ENCODE peak calls at places on chromosomes 2 and 18, in four cellular contexts. V is HT-29; H is stimulated activated CD8-positive, alpha-beta memory T cell treated with anti-CD3 and anti-CD28 coated beads, Interleukin-4, amount 100 ng/mL, for 48 hours; Z is NCI-H1417. M is an unnamed sample.

GRCh38 chr18:37483984-37484892 is 81.4 kb downstream of the CELF4 start:
- DNase-seq in V (no peak), H (no peak), Z (peak; percentile 88), M (no peak)

GRCh38 chr2:37776487-37776886 is 105.0 kb upstream of the CDC42EP3 start:
- DNase-seq in V (no peak), H (no peak), Z (no peak), M (no peak)

GRCh38 chr2:208406474-208407451 is at the start of gene PTH2R:
- DNase-seq in V (no peak), H (no peak), Z (peak; percentile 95), M (no peak)

GRCh38 chr18:61127714-61128485 is 205.3 kb upstream of the CDH20 start:
- DNase-seq in V (no peak), H (no peak), Z (peak; percentile 99), M (no peak)

GRCh38 chr2:241612156-241613017 is 24.6 kb downstream of the THAP4 start:
- DNase-seq in V (no peak), H (no peak), Z (peak; percentile 45), M (no peak)

GRCh38 chr2:32425719-32426141 is 68.9 kb downstream of the BIRC6 start:
- DNase-seq in V (no peak), H (no peak), Z (no peak), M (no peak)

GRCh38 chr18:63648241-63648640 is 4.2 kb upstream of the SERPINB4 start:
- DNase-seq in V (no peak), H (no peak), Z (no peak), M (no peak)

GRCh38 chr2:147739531-147739930 is 105.3 kb upstream of the ACVR2A start:
- DNase-seq in V (no peak), H (no peak), Z (no peak), M (no peak)

GRCh38 chr2:70887550-70888229 is 48.0 kb upstream of the ATP6V1B1 start:
- DNase-seq in V (no peak), H (peak; percentile 70), Z (peak; percentile 96), M (no peak)

GRCh38 chr2:230866704-230867561 is 2.2 kb downstream of the ITM2C start:
- DNase-seq in V (no peak), H (peak; percentile 69), Z (peak; percentile 76), M (no peak)

GRCh38 chr2:58081000-58081399 is 34.4 kb downstream of the VRK2 start:
- DNase-seq in V (peak; percentile 15), H (no peak), Z (peak; percentile 44), M (no peak)

GRCh38 chr2:39481611-39482010 is 44.5 kb upstream of the MAP4K3 start:
- DNase-seq in V (peak; percentile 50), H (no peak), Z (no peak), M (no peak)

GRCh38 chr2:164281896-164282295 is 339.4 kb downstream of the GRB14 start:
- DNase-seq in V (no peak), H (no peak), Z (no peak), M (no peak)

GRCh38 chr18:57837917-57838548 is 34.9 kb upstream of the ATP8B1 start:
- DNase-seq in V (no peak), H (peak; percentile 64), Z (no peak), M (no peak)

GRCh38 chr2:65514555-65515195 is 82.3 kb upstream of the SPRED2 start:
- DNase-seq in V (no peak), H (no peak), Z (no peak), M (no peak)

GRCh38 chr2:226063704-226064390 is 664.3 kb downstream of the NYAP2 start:
- DNase-seq in V (no peak), H (no peak), Z (no peak), M (no peak)